ENCODE peak calls at places on chromosomes 5 and 9, in seven cellular contexts. Q, P, L, K, T, F and D are unnamed samples.

GRCh38 chr9:71620806-71621205 is 147.5 kb downstream of the CEMIP2 start:
- DNase-seq in Q (no peak), P (no peak), L (no peak), K (no peak), T (no peak), F (no peak), D (no peak)

GRCh38 chr5:142821733-142822487 is 51.7 kb downstream of the ARHGAP26 start:
- DNase-seq in Q (no peak), P (peak), L (no peak), K (no peak), T (no peak), F (peak), D (peak)

GRCh38 chr9:36739538-36740116 is 166.9 kb downstream of the MELK start:
- DNase-seq in Q (no peak), P (no peak), L (peak), K (no peak), T (no peak), F (no peak), D (no peak)

GRCh38 chr9:136363606-136364368 is at the start of gene DNLZ:
- DNase-seq in Q (peak), P (peak), L (peak), K (peak), T (peak), F (peak), D (peak)

GRCh38 chr9:73179594-73179993 is 27.9 kb downstream of the ANXA1 start:
- DNase-seq in Q (no peak), P (no peak), L (no peak), K (no peak), T (no peak), F (peak), D (peak)

GRCh38 chr9:100525563-100525962 is 52.3 kb upstream of the CAVIN4 start:
- DNase-seq in Q (no peak), P (peak), L (no peak), K (no peak), T (no peak), F (no peak), D (no peak)

GRCh38 chr5:8953911-8954310 is 592.0 kb downstream of the SEMA5A start:
- DNase-seq in Q (no peak), P (no peak), L (no peak), K (no peak), T (no peak), F (no peak), D (no peak)

GRCh38 chr5:43772601-43773031 is 169.6 kb downstream of the NNT start:
- DNase-seq in Q (no peak), P (peak), L (no peak), K (no peak), T (no peak), F (no peak), D (peak)

GRCh38 chr9:100427366-100428263 is 672 bp downstream of the MSANTD3 start:
- DNase-seq in Q (peak), P (peak), L (peak), K (peak), T (peak), F (peak), D (peak)

GRCh38 chr5:135747824-135748223 is 86.6 kb upstream of the SLC25A48 start:
- DNase-seq in Q (no peak), P (no peak), L (no peak), K (no peak), T (no peak), F (no peak), D (no peak)

GRCh38 chr9:26949604-26950003 is 2.6 kb upstream of the PLAA start:
- DNase-seq in Q (no peak), P (no peak), L (no peak), K (no peak), T (no peak), F (no peak), D (no peak)

GRCh38 chr9:125189011-125189360 is 617 bp downstream of the PPP6C start:
- DNase-seq in Q (no peak), P (peak), L (peak), K (peak), T (no peak), F (no peak), D (no peak)

GRCh38 chr9:15541862-15542261 is 11.0 kb upstream of the CCDC171 start:
- DNase-seq in Q (no peak), P (no peak), L (no peak), K (no peak), T (no peak), F (no peak), D (no peak)

GRCh38 chr9:38689678-38690077 is 30.3 kb downstream of the FAM240B start:
- DNase-seq in Q (peak), P (no peak), L (peak), K (no peak), T (no peak), F (no peak), D (peak)

GRCh38 chr5:55714339-55714738 is 2.2 kb upstream of the SLC38A9 start:
- DNase-seq in Q (no peak), P (no peak), L (peak), K (no peak), T (no peak), F (no peak), D (no peak)

GRCh38 chr5:91296691-91297143 is 86.4 kb downstream of the ARRDC3 start:
- DNase-seq in Q (no peak), P (no peak), L (no peak), K (peak), T (no peak), F (no peak), D (peak)

GRCh38 chr9:116141864-116142561 is 11.6 kb upstream of the PAPPA start:
- DNase-seq in Q (no peak), P (no peak), L (no peak), K (no peak), T (no peak), F (no peak), D (no peak)

GRCh38 chr5:90479611-90480385 is 5.1 kb downstream of the POLR3G start:
- DNase-seq in Q (no peak), P (no peak), L (no peak), K (no peak), T (no peak), F (peak), D (peak)

GRCh38 chr5:14316471-14316870 is 173.3 kb downstream of the TRIO start:
- DNase-seq in Q (peak), P (no peak), L (no peak), K (peak), T (no peak), F (no peak), D (no peak)

GRCh38 chr9:111661802-111662491 is 542 bp downstream of the GNG10 start:
- DNase-seq in Q (peak), P (peak), L (peak), K (peak), T (peak), F (peak), D (peak)

GRCh38 chr5:44242791-44243190 is 146.4 kb downstream of the FGF10 start:
- DNase-seq in Q (no peak), P (no peak), L (no peak), K (no peak), T (no peak), F (no peak), D (no peak)

GRCh38 chr5:111680737-111681413 is 76.1 kb downstream of the NREP start:
- DNase-seq in Q (peak), P (no peak), L (no peak), K (no peak), T (no peak), F (peak), D (peak)

GRCh38 chr9:23308114-23308513 is 517.9 kb downstream of the ELAVL2 start:
- DNase-seq in Q (no peak), P (no peak), L (no peak), K (no peak), T (no peak), F (no peak), D (no peak)
- TF ChIP-seq CTCF in Q (no peak), P (no peak), L (no peak), K (no peak), T (no peak), F (no peak), D (no peak)

DNA sequence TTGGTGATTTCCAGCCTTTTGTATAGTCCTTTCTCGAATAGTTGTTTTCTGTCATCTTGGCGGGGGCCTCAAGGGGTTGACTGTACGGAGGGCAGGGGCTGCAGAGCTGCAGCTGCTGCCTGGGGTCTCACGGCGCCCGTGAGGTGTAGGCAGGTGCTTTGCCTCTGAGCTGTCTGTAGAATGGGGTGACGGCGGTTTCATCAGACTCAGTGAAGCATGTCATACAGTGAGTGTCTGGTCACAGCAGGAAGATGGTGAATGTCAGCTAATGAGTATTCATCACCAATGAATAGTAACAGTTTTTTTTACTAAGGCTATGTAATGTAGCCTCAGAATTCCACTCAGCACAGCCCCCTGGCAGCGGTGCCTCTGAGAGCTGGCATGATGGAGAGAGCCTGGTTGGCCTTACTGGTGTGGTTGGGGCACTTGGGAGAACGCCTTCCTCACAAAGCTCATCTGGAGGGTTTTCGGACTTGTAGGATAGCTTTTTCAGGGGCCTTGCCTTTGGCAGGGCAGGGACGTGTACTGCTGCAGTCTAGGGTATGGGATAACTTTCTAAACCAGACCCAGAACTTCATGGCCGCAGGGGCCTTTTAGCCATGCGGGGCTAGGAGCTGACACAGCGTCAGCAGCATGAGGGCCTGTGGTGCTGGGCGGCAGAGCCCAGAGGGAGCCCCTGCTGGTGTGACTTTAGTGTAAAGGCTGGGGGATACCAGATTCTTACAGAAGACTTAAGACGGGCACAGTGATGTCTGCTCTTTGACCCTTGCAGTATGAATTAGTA is 15.0 kb downstream of the TENT4A start:
- DNase-seq in Q (no peak), P (no peak), L (peak), K (no peak), T (no peak), F (no peak), D (no peak)
- H3K4me3 ChIP-seq in Q (no peak), P (no peak), L (no peak), K (no peak), T (no peak), F (no peak), D (no peak)

DNA sequence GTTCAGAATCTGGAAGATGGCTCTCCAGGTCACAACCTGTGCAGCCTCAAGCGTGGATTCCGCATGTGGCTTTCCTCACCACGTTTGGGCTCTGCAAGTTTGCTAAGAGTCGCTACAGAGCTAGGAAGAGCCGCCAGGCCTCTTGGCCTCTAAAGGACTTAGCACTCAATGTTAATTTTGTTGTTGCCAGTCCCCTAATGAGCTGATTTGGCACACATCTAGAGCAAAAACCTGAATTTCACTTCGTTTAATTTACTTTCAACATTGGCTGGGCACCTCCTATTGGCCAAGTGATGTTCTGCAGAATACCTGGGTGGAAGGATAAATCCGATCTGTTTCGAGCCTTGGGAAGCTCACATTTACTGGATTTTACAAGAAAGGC is 65.8 kb upstream of the UNC5A start:
- DNase-seq in Q (no peak), P (no peak), L (peak), K (no peak), T (no peak), F (no peak), D (no peak)
- TF ChIP-seq CTCF in Q (no peak), P (peak), L (peak), K (no peak), T (peak), F (peak), D (peak)

DNA sequence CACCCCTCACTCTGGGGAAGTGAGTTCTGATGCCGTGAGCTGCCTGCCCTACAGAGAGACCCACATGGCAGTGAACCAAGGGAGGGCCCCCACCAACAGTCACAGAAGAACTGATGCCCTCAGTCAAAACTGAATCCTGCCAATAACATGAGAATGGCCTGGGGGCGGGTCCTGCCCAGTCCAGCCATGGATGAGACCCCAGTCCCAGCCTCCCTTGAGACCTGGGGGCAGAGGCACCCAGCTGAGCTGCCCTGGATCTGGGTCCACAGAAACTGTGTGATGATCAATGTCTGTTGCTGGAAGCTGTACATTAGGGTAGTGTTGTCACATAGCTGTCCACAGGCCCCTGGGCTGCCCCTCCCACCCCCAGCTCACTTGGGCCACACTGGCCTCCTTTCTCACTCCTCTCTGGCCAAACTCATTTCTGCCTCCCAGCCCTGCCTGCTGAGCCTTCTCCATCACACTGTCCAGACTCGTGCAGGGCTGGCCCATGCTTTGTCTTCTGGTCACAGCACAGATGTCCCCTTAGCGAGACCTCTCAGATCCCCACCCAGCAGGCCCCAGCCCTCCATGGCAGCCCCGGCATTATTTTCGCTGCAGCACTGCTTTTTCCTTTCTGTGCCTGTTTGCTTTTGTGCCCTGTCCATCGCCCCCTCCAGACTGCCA is 16.8 kb downstream of the GBGT1 start:
- DNase-seq in Q (no peak), P (no peak), L (no peak), K (no peak), T (no peak), F (no peak), D (no peak)
- H3K4me3 ChIP-seq in Q (no peak), P (no peak), L (no peak), K (peak), T (no peak), F (no peak), D (no peak)

DNA sequence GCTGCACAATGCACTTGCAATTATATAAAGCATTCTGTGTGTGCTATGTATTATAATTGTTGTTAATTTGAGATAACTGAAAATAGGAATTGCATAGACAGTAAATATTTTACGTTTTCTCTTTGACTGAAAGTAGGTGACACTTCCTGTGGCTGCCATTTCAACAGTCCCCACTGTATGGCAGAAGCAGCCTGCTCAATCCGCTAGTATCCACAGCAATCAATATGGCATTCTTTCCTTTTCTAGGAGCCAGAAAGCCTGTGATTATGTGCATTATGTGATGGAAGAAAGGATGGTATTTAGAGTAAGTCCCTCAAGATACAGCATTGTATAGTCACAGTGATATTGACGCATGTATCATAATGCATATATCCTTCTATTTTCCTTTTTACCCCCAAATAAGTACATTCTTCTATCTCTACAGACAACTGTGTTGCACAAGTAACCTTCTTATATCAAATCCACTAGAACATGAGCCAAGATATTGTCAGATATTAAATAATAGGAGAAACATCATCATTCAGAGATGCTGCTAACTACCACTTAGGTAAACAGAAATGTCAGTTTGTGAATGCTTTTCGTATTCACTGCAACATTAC is 59.7 kb downstream of the CARTPT start:
- DNase-seq in Q (no peak), P (peak), L (peak), K (no peak), T (no peak), F (no peak), D (peak)
- TF ChIP-seq CTCF in Q (no peak), P (peak), L (peak), K (peak), T (no peak), F (no peak), D (peak)

DNA sequence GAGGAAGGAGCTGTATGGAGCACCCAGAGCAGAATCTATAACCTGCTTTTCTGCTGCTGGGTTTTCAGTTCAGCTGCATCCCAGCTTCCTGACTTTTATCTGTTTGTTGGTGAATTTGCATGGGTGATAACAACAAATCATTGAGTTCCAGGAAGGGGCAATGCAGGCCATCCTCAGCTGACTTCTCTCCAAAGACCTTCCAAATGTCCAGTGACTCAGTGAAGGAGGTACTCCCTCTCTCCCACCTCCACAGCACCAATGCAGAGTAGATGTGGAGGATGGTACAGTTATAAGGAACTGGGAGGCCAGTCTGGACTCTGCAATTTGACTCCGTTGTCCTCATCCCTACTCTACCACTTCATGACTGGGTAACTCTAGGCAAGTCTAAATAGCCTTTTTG is 1.7 kb upstream of the TXN start:
- DNase-seq in Q (no peak), P (no peak), L (no peak), K (no peak), T (no peak), F (no peak), D (no peak)
- H3K4me3 ChIP-seq in Q (no peak), P (peak), L (peak), K (no peak), T (no peak), F (peak), D (no peak)

DNA sequence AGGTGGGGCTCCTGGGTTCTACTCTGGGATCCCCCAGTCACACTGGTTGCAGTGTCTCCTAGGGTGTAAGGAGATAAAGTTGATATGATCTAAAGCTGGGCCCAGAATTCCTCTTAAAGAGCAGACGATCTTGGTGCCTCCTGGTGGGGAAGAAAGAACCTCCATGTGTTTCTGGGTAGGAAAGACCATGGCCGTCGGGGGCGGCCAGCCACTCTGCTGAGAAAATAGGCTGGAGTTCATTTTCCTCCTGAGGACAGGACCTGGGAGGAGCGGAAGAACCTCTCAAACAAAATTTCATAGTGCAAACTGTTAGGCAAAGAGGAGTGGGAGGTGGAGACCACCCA is 163.8 kb upstream of the TBC1D2 start:
- DNase-seq in Q (no peak), P (no peak), L (no peak), K (no peak), T (no peak), F (no peak), D (no peak)
- TF ChIP-seq CTCF in Q (no peak), P (no peak), L (no peak), K (no peak), T (no peak), F (no peak), D (no peak)